ENCODE peak calls at places on chromosomes 1 and 21, in four cellular contexts. T is H9, U is NCI-H446 treated with DMSO at 0.1 percent for 48 hours, W is fibroblast of the conjunctiva. O is an unnamed sample.
A peak's percentile ranks its signal among the peaks of the same experiment; 100 is the strongest.

GRCh38 chr1:35605882-35606182 is 32.7 kb downstream of the TFAP2E start:
- DNase-seq in U (no peak), W (no peak), T (no peak), O (no peak)

GRCh38 chr1:16180291-16180824 is 24.5 kb upstream of the EPHA2 start:
- DNase-seq in W (no peak), T (no peak), U (no peak), O (no peak)

GRCh38 chr1:7407980-7408770 is 362.9 kb upstream of the VAMP3 start:
- DNase-seq in T (peak; percentile 17), W (no peak), U (no peak), O (peak; percentile 38)

GRCh38 chr1:198449727-198450433 is 90.6 kb downstream of the ATP6V1G3 start:
- DNase-seq in W (no peak), T (no peak), U (no peak), O (no peak)

GRCh38 chr1:109247401-109248365 is 1.7 kb upstream of the CELSR2 start:
- DNase-seq in W (no peak), U (no peak), T (no peak), O (peak; percentile 18)

GRCh38 chr21:42245348-42246185 is 26.6 kb downstream of the ABCG1 start:
- DNase-seq in U (no peak), W (no peak), T (peak; percentile 44), O (peak; percentile 76)

GRCh38 chr1:245876586-245876985 is 630.5 kb downstream of the SMYD3 start:
- DNase-seq in U (no peak), T (no peak), W (no peak), O (no peak)

GRCh38 chr1:113630340-113631327 is 128.7 kb downstream of the PHTF1 start:
- DNase-seq in W (no peak), T (peak; percentile 35), U (no peak), O (peak; percentile 6)

GRCh38 chr1:169113613-169114119 is 7.2 kb downstream of the ATP1B1 start:
- DNase-seq in T (peak; percentile 69), U (no peak), W (peak; percentile 48), O (peak; percentile 52)

GRCh38 chr21:31343680-31344480 is at the start of gene TIAM1:
- DNase-seq in W (peak; percentile 54), U (no peak), T (peak; percentile 74), O (peak; percentile 79)